ENCODE peak calls at places on chromosome 17, in nine cellular contexts. Z, H, U, E, J, O, G, P and A are unnamed samples.

GRCh38 chr17:36840796-36841195 is 96.5 kb upstream of the LHX1 start:
- DNase-seq in P (no peak), J (no peak), U (no peak), H (no peak), Z (no peak), E (no peak), O (no peak), G (no peak), A (no peak)

GRCh38 chr17:29076087-29076486 is 33.1 kb downstream of the PIPOX start:
- DNase-seq in E (no peak), J (no peak), U (no peak), G (no peak), P (no peak), Z (no peak), O (no peak), H (no peak), A (no peak)

GRCh38 chr17:45123076-45123770 is 9.1 kb downstream of the PLCD3 start:
- DNase-seq in P (no peak), U (no peak), G (no peak), O (no peak), E (no peak), J (no peak), H (no peak), Z (no peak), A (no peak)

GRCh38 chr17:50352693-50353599 is 7.0 kb downstream of the XYLT2 start:
- DNase-seq in O (no peak), G (no peak), P (no peak), U (no peak), H (no peak), Z (no peak), E (no peak), J (no peak), A (no peak)

GRCh38 chr17:44905006-44906000 is 6.1 kb upstream of the EFTUD2 start:
- DNase-seq in Z (no peak), O (no peak), P (no peak), G (no peak), H (no peak), E (no peak), U (no peak), J (no peak), A (no peak)

GRCh38 chr17:40517286-40517662 is 15.9 kb upstream of the TNS4 start:
- DNase-seq in U (no peak), O (no peak), E (no peak), P (no peak), G (no peak), J (no peak), Z (no peak), H (no peak), A (no peak)

GRCh38 chr17:14019186-14019956 is 49.9 kb upstream of the COX10 start:
- DNase-seq in U (no peak), J (no peak), E (no peak), Z (no peak), G (no peak), P (no peak), O (no peak), H (no peak), A (peak; percentile 62)

GRCh38 chr17:76476736-76477135 is 9.3 kb downstream of the AANAT start:
- DNase-seq in U (no peak), H (no peak), O (no peak), G (no peak), Z (no peak), J (no peak), E (no peak), P (no peak), A (no peak)

GRCh38 chr17:3015890-3016289 is 47.5 kb downstream of the OR1D5 start:
- DNase-seq in P (no peak), E (no peak), Z (no peak), H (no peak), O (no peak), U (no peak), G (no peak), J (no peak), A (peak; percentile 43)

GRCh38 chr17:81342062-81342699 is 47.1 kb upstream of the SLC38A10 start:
- DNase-seq in H (no peak), J (no peak), Z (no peak), G (no peak), P (no peak), U (no peak), E (no peak), O (no peak), A (no peak)

GRCh38 chr17:31533546-31534155 is 142.2 kb downstream of the RAB11FIP4 start:
- DNase-seq in J (peak; percentile 47), Z (no peak), G (no peak), P (peak; percentile 19), O (no peak), H (no peak), U (no peak), E (no peak), A (peak; percentile 89)

GRCh38 chr17:68566145-68566738 is 34.9 kb downstream of the FAM20A start:
- DNase-seq in H (no peak), J (no peak), P (no peak), E (no peak), U (no peak), O (no peak), Z (no peak), G (no peak), A (no peak)

GRCh38 chr17:2075336-2076056 is 20.6 kb downstream of the HIC1 start:
- DNase-seq in J (no peak), G (no peak), E (no peak), O (no peak), Z (no peak), H (no peak), P (no peak), U (no peak), A (no peak)

GRCh38 chr17:4444782-4445473 is 11.2 kb downstream of the SPNS3 start:
- DNase-seq in P (peak; percentile 94), O (no peak), J (no peak), G (no peak), U (no peak), H (peak; percentile 65), Z (peak; percentile 83), E (no peak), A (peak; percentile 88)

GRCh38 chr17:69150333-69150732 is 8.6 kb upstream of the ABCA6 start:
- DNase-seq in G (no peak), H (no peak), O (no peak), P (no peak), U (no peak), Z (no peak), E (no peak), J (no peak), A (no peak)

GRCh38 chr17:6640536-6641373 is at the start of the genes KIAA0753 and TXNDC17:
- DNase-seq in J (peak; percentile 87), H (peak; percentile 94), O (peak; percentile 79), G (peak; percentile 62), E (peak; percentile 89), U (peak; percentile 81), P (peak; percentile 79), Z (peak; percentile 93), A (peak; percentile 87)

GRCh38 chr17:70047619-70048018 is 27.4 kb upstream of the KCNJ16 start:
- DNase-seq in O (no peak), G (no peak), U (no peak), E (no peak), J (no peak), P (no peak), Z (no peak), H (no peak), A (no peak)

GRCh38 chr17:39653662-39654331 is 11.4 kb upstream of the TCAP start:
- DNase-seq in Z (peak; percentile 57), O (peak; percentile 49), U (peak; percentile 46), H (no peak), G (peak; percentile 65), E (peak; percentile 81), P (no peak), J (peak; percentile 70), A (no peak)

GRCh38 chr17:31593806-31594205 is 202.3 kb downstream of the RAB11FIP4 start:
- DNase-seq in U (no peak), H (no peak), G (no peak), J (no peak), P (peak; percentile 64), O (no peak), Z (peak; percentile 52), E (no peak), A (peak; percentile 87)

GRCh38 chr17:60506312-60506711 is 19.7 kb downstream of the APPBP2 start:
- DNase-seq in G (no peak), P (no peak), O (no peak), J (no peak), H (no peak), E (no peak), Z (no peak), U (peak; percentile 20), A (peak; percentile 91)

GRCh38 chr17:78127240-78127887 is 1.2 kb downstream of the TMC6 start:
- DNase-seq in U (no peak), Z (peak; percentile 84), E (peak; percentile 65), G (no peak), P (no peak), J (peak; percentile 65), H (peak; percentile 88), O (peak; percentile 67), A (no peak)

GRCh38 chr17:10447035-10447931 is 22.1 kb downstream of the MYH4 start:
- DNase-seq in J (no peak), G (no peak), U (no peak), O (no peak), H (no peak), Z (no peak), P (no peak), E (no peak), A (no peak)

GRCh38 chr17:55564077-55564476 is 52.8 kb upstream of the SMIM36 start:
- DNase-seq in H (no peak), Z (no peak), U (no peak), P (no peak), J (no peak), O (no peak), G (no peak), E (no peak), A (no peak)

GRCh38 chr17:43695968-43696865 is 34.5 kb upstream of the MEOX1 start:
- DNase-seq in P (no peak), U (no peak), G (no peak), H (no peak), Z (peak; percentile 38), O (no peak), E (no peak), J (no peak), A (peak; percentile 46)

GRCh38 chr17:60383379-60383778 is 8.6 kb downstream of the USP32 start:
- DNase-seq in O (no peak), J (no peak), H (no peak), P (no peak), G (no peak), E (no peak), Z (no peak), U (no peak), A (no peak)

GRCh38 chr17:7841622-7842379 is 7.8 kb downstream of the KDM6B start:
- DNase-seq in G (peak; percentile 78), U (peak; percentile 74), O (peak; percentile 80), H (peak; percentile 92), E (peak; percentile 90), Z (peak; percentile 94), J (peak; percentile 99), P (peak; percentile 95), A (peak; percentile 89)

GRCh38 chr17:40075216-40076100 is 12.7 kb downstream of the THRA start:
- DNase-seq in J (peak; percentile 56), G (peak; percentile 52), O (peak; percentile 28), U (no peak), P (peak; percentile 17), H (peak; percentile 75), E (peak; percentile 68), Z (peak; percentile 80), A (peak; percentile 69)